ENCODE peak calls at places on chromosomes 16 and 17, in four cellular contexts. J, N, C and H are unnamed samples.
A peak's percentile ranks its signal among the peaks of the same experiment; 100 is the strongest.

GRCh38 chr16:15041260-15042011 is 14.4 kb downstream of the NTAN1 start:
- DNase-seq in N (no peak), J (no peak), C (peak; percentile 47), H (no peak)

GRCh38 chr16:88926374-88926990 is 50.5 kb downstream of the CBFA2T3 start:
- DNase-seq in C (no peak), N (no peak), J (peak; percentile 28), H (no peak)

GRCh38 chr17:43324205-43324893 is 74.4 kb upstream of the ARL4D start:
- DNase-seq in J (no peak), C (no peak), N (peak; percentile 35), H (peak; percentile 9)

GRCh38 chr16:87780385-87780989 is 14.7 kb upstream of the KLHDC4 start:
- DNase-seq in N (peak; percentile 87), C (peak; percentile 29), J (no peak), H (peak; percentile 59)

GRCh38 chr16:1512174-1512573 is 19.0 kb downstream of the TELO2 start:
- DNase-seq in C (no peak), J (no peak), N (no peak), H (no peak)

GRCh38 chr17:59046192-59046591 is 60.5 kb downstream of the TRIM37 start:
- DNase-seq in C (no peak), N (no peak), J (no peak), H (peak; percentile 59)

GRCh38 chr17:81030726-81031570 is 4.0 kb upstream of the BAIAP2 start:
- DNase-seq in J (peak; percentile 40), N (no peak), C (no peak), H (peak; percentile 32)

GRCh38 chr16:19907161-19907992 is 22.7 kb upstream of the GPRC5B start:
- DNase-seq in J (peak; percentile 67), C (peak; percentile 84), N (peak; percentile 7), H (peak; percentile 73)

GRCh38 chr16:84820771-84821170 is 986 bp downstream of the CRISPLD2 start:
- DNase-seq in J (no peak), C (no peak), N (no peak), H (no peak)

GRCh38 chr16:3964686-3965290 is 84.3 kb upstream of the CREBBP start:
- DNase-seq in N (no peak), C (no peak), J (no peak), H (no peak)

GRCh38 chr17:77353684-77354419 is 213.1 kb downstream of the SEC14L1 start:
- DNase-seq in C (no peak), J (no peak), N (no peak), H (no peak)

GRCh38 chr16:55559933-55560516 is 6.5 kb upstream of the CAPNS2 start:
- DNase-seq in C (no peak), N (no peak), J (no peak), H (no peak)

GRCh38 chr17:67557921-67558320 is 159.8 kb upstream of the NOL11 start:
- DNase-seq in C (no peak), J (no peak), N (no peak), H (no peak)

GRCh38 chr17:74104921-74105320 is 98.6 kb upstream of the RPL38 start:
- DNase-seq in C (no peak), N (no peak), J (no peak), H (no peak)

GRCh38 chr17:7435676-7436555 is 681 bp downstream of the TMEM102 start:
- DNase-seq in N (no peak), J (no peak), C (peak; percentile 52), H (peak; percentile 35)
- TF ChIP-seq POLR2A in N (no peak), J (no peak), C (peak; percentile 51), H (peak; percentile 15)

GRCh38 chr17:6443692-6444572 is at the start of gene PIMREG:
- DNase-seq in J (peak; percentile 87), N (peak; percentile 59), C (peak; percentile 97), H (peak; percentile 92)
- TF ChIP-seq POLR2AphosphoS5 in J (peak; percentile 32), N (peak; percentile 71), C (no peak), H (peak; percentile 52)

GRCh38 chr17:30275911-30276310 is 15.8 kb downstream of the BLMH start:
- DNase-seq in N (no peak), J (no peak), C (no peak), H (no peak)

GRCh38 chr17:30273373-30273772 is 18.4 kb downstream of the BLMH start:
- DNase-seq in C (no peak), J (no peak), N (no peak), H (no peak)

GRCh38 chr17:30274887-30275286 is 16.9 kb downstream of the BLMH start:
- DNase-seq in J (no peak), C (no peak), N (no peak), H (no peak)

GRCh38 chr17:30279156-30279555 is 12.6 kb downstream of the BLMH start:
- DNase-seq in N (no peak), C (no peak), J (no peak), H (no peak)

GRCh38 chr17:30278032-30278431 is 13.7 kb downstream of the BLMH start:
- DNase-seq in N (no peak), C (no peak), J (peak; percentile 49), H (peak; percentile 85)
- TF ChIP-seq MYC in N (no peak), C (no peak), J (no peak), H (no peak)

DNA sequence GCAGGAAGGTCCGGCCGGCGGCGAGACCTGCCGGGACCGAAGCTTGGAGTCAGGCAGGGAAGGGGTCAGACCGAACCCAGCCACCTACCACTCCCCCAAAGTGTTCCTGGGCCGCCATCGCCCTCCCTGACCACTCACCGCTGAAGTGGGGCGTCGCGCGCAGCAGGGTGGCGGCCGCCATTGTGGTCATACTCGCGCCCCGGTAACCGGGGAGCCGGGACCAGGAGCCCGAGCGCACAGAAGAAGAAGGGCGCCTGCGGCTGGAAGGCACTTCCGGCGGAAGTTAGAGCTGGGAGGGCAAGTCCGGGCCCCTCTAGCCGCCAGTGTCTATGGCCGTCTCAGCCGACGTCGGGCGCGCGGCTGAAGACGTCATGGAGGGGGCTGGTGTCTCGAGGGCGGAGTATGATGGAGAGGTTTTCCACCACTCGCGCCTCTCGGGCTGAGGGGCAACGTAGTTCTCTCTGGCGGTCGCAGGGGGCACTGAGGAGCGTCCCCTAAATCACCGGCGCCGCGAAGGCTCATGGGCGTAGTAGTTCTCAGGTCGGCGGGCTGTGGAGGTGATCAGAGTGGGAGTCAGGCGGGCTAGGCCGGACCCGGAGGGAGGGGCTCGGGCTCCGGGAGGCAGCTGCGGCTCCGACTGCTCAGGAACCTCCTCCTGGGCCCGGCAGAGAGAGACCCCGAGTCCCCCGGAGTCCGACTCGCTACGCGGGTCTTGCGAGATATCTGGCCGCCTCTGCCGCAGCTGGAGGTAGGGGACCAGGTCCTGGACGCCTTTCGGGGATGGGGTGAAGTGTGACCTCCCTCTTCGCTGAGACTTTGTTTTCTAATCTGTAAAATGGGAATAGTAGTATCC is at the start of gene TUFM:
- DNase-seq in J (peak; percentile 99), N (peak; percentile 92), C (peak; percentile 91), H (peak; percentile 99)
- TF ChIP-seq POLR2A in J (peak; percentile 58), N (peak; percentile 93), C (peak; percentile 88), H (peak; percentile 87)

GRCh38 chr17:27493088-27493487 is 36.8 kb downstream of the KSR1 start:
- DNase-seq in N (no peak), J (no peak), C (no peak), H (peak; percentile 18)
- TF ChIP-seq POLR2AphosphoS5 in N (no peak), J (no peak), C (no peak), H (no peak)

GRCh38 chr17:12358477-12358876 is 307.2 kb upstream of the MYOCD start:
- DNase-seq in N (no peak), C (no peak), J (no peak), H (no peak)

GRCh38 chr17:12357600-12357999 is 308.1 kb upstream of the MYOCD start:
- DNase-seq in C (no peak), N (no peak), J (no peak), H (no peak)

GRCh38 chr17:12365805-12366204 is 299.9 kb upstream of the MYOCD start:
- DNase-seq in J (no peak), N (no peak), C (no peak), H (no peak)

DNA sequence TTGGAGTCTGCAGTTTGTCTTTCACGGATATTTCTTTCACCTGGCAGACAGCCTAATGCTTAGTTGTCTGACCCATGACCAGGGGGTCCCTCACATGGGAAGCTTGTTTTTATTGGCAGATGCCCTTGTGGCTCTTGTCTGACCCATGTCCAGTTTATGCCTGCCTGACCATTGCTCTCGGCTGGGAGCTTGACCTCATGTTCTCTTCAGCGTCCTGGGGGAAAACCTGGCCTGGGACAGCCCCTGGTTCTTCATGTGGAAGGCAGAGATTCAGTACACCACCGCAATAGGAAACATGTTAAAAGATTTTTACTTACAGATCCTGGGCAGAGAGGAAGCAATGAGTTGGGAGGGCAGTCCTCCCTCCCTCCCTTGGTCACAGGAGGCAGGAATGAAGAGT is 302.8 kb upstream of the MYOCD start:
- DNase-seq in J (no peak), N (no peak), C (no peak), H (no peak)
- TF ChIP-seq MYC in J (no peak), N (no peak), C (no peak), H (no peak)

DNA sequence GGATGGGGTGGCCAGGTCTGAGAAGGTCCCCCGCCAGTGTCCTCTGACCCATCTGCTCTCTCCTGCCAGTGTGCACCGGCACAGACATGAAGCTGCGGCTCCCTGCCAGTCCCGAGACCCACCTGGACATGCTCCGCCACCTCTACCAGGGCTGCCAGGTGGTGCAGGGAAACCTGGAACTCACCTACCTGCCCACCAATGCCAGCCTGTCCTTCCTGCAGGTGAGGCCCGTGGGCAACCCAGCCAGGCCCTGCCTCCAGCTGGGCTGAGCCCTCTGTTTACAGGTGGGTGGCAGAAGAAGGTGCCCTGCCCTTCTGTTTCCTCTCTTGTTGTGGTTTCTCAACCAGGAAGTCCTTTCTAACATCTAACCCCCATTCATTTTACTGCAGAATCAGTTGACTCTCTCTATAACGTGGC is 7.1 kb downstream of the ERBB2 start:
- DNase-seq in N (no peak), J (no peak), C (no peak), H (no peak)
- TF ChIP-seq POLR2A in N (no peak), J (no peak), C (no peak), H (no peak)